ENCODE peak calls at places on chromosomes 2 and 18, in six cellular contexts. H is left ventricle myocardium superior; Z is stimulated activated CD8-positive, alpha-beta memory T cell treated with anti-CD3 and anti-CD28 coated beads, Interleukin-12 subunit alpha, Interleukin-12 subunit beta, amount 100 ng/mL, for 1 hour; J is kidney glomerular epithelial cell; X is stromal cell of bone marrow; P is foreskin fibroblast. B is an unnamed sample.

GRCh38 chr2:58895849-58896248 is 654.7 kb upstream of the FANCL start:
- DNase-seq in Z (no peak), J (no peak), X (no peak), P (peak), H (peak), B (no peak)

GRCh38 chr2:3470166-3470651 is 49.1 kb downstream of the ADI1 start:
- DNase-seq in Z (no peak), H (peak), P (peak), J (peak), X (no peak), B (no peak)

GRCh38 chr18:58847383-58848071 is 17.1 kb upstream of the ZNF532 start:
- DNase-seq in H (peak), J (no peak), X (no peak), P (no peak), Z (no peak), B (no peak)

GRCh38 chr18:61982475-61982874 is 89.7 kb upstream of the RNF152 start:
- DNase-seq in P (no peak), X (no peak), H (no peak), J (no peak), Z (no peak), B (no peak)

GRCh38 chr2:32474391-32474790 is 117.6 kb downstream of the BIRC6 start:
- DNase-seq in J (no peak), Z (no peak), X (no peak), H (no peak), P (peak), B (no peak)

GRCh38 chr2:207836526-207837133 is 66.9 kb upstream of the FZD5 start:
- DNase-seq in P (no peak), X (no peak), H (peak), J (no peak), Z (no peak), B (no peak)

GRCh38 chr2:136985044-136985443 is 219.7 kb downstream of the THSD7B start:
- DNase-seq in J (no peak), X (peak), H (no peak), P (peak), Z (no peak), B (no peak)

GRCh38 chr2:132936791-132937190 is 266.8 kb upstream of the LYPD1 start:
- DNase-seq in H (no peak), J (no peak), X (no peak), Z (no peak), P (no peak), B (no peak)

GRCh38 chr2:171923206-171923605 is 945 bp downstream of the HAT1 start:
- DNase-seq in H (no peak), Z (no peak), P (peak), X (peak), J (no peak), B (peak)

GRCh38 chr2:141641462-141641861 is 489.4 kb downstream of the LRP1B start:
- DNase-seq in H (no peak), X (no peak), J (no peak), P (peak), Z (no peak), B (no peak)

GRCh38 chr2:197296861-197297260 is 13.7 kb downstream of the ANKRD44 start:
- DNase-seq in J (no peak), X (no peak), Z (no peak), P (no peak), H (no peak), B (no peak)

GRCh38 chr18:34710430-34711386 is 610 bp downstream of the DTNA start:
- DNase-seq in P (peak), J (peak), X (no peak), Z (no peak), H (no peak), B (peak)

GRCh38 chr2:182666674-182667320 is 49.3 kb upstream of the DNAJC10 start:
- DNase-seq in X (peak), Z (no peak), P (peak), J (no peak), H (no peak), B (peak)

B was measured in SK-MEL-5.